ENCODE peak calls at places on chromosomes 2 and 18, in four cellular contexts. D, E, I and C are unnamed samples. For H3K9me3, the result is how much of the 10 kb centered on the place peaks cover.

GRCh38 chr18:79502785-79503184 is 107.1 kb downstream of the NFATC1 start:
- DNase-seq in D (no peak), E (no peak), I (no peak), C (no peak)

GRCh38 chr2:219810895-219811294 is 183.5 kb downstream of the SLC4A3 start:
- DNase-seq in D (no peak), E (no peak), I (no peak), C (no peak)

GRCh38 chr18:13276530-13277520 is 58.3 kb downstream of the LDLRAD4 start:
- DNase-seq in D (no peak), E (no peak), I (no peak), C (peak)

GRCh38 chr18:68861365-68861764 is 63.5 kb downstream of the CCDC102B start:
- DNase-seq in D (no peak), E (no peak), I (no peak), C (no peak)

GRCh38 chr2:204325468-204325867 is 219.8 kb upstream of the PARD3B start:
- DNase-seq in D (no peak), E (no peak), I (peak), C (peak)

GRCh38 chr2:143581134-143581533 is 451.9 kb downstream of the ARHGAP15 start:
- DNase-seq in D (no peak), E (no peak), I (no peak), C (no peak)

GRCh38 chr2:164386226-164386625 is 235.1 kb downstream of the GRB14 start:
- DNase-seq in D (no peak), E (no peak), I (no peak), C (no peak)

GRCh38 chr2:204670124-204670523 is 124.8 kb downstream of the PARD3B start:
- DNase-seq in D (no peak), E (no peak), I (peak), C (no peak)

GRCh38 chr2:184336688-184337087 is 261.6 kb upstream of the ZNF804A start:
- DNase-seq in D (no peak), E (no peak), I (no peak), C (no peak)

GRCh38 chr18:54154231-54154630 is 70.2 kb downstream of the MBD2 start:
- DNase-seq in D (no peak), E (no peak), I (no peak), C (no peak)

GRCh38 chr2:130864830-130865229 is 28.1 kb downstream of the ARHGEF4 start:
- DNase-seq in D (peak), E (peak), I (peak), C (no peak)

GRCh38 chr18:44047585-44047984 is 633.1 kb upstream of the SETBP1 start:
- DNase-seq in D (no peak), E (no peak), I (no peak), C (no peak)

GRCh38 chr18:8797206-8797605 is 91.8 kb downstream of the MTCL1 start:
- DNase-seq in D (no peak), E (no peak), I (peak), C (no peak)

GRCh38 chr2:218897394-218898108 is 16.9 kb downstream of the WNT10A start:
- DNase-seq in D (no peak), E (no peak), I (no peak), C (no peak)

GRCh38 chr2:27249077-27249890 is 13.6 kb downstream of the SLC30A3 start:
- DNase-seq in D (no peak), E (no peak), I (no peak), C (no peak)

GRCh38 chr2:43082111-43082877 is 144.1 kb downstream of the ZFP36L2 start:
- DNase-seq in D (peak), E (no peak), I (no peak), C (no peak)

GRCh38 chr2:69453475-69454129 is 16.4 kb upstream of the NFU1 start:
- DNase-seq in D (no peak), E (no peak), I (no peak), C (no peak)

GRCh38 chr18:23320709-23321236 is 132.3 kb upstream of the RIOK3 start:
- DNase-seq in D (no peak), E (no peak), I (no peak), C (no peak)

GRCh38 chr2:234310166-234310565 is 186.7 kb downstream of the ARL4C start:
- DNase-seq in D (no peak), E (no peak), I (no peak), C (no peak)

GRCh38 chr2:21561965-21562364 is 438.2 kb downstream of the TDRD15 start:
- DNase-seq in D (no peak), E (no peak), I (no peak), C (no peak)

GRCh38 chr2:241538838-241539615 is 19.5 kb upstream of the BOK start:
- DNase-seq in D (no peak), E (no peak), I (no peak), C (no peak)

GRCh38 chr2:147763861-147764260 is 81.0 kb upstream of the ACVR2A start:
- DNase-seq in D (no peak), E (no peak), I (no peak), C (no peak)

GRCh38 chr2:101740555-101740964 is 43.1 kb downstream of the MAP4K4 start:
- DNase-seq in D (no peak), E (no peak), I (no peak), C (no peak)

GRCh38 chr2:155368934-155369333 is 670.4 kb downstream of the KCNJ3 start:
- DNase-seq in D (no peak), E (no peak), I (peak), C (no peak)

GRCh38 chr18:36509646-36510197 is 212.2 kb downstream of the FHOD3 start:
- DNase-seq in D (no peak), E (no peak), I (no peak), C (no peak)

GRCh38 chr2:8563814-8564474 is 117.9 kb upstream of the ID2 start:
- DNase-seq in D (no peak), E (no peak), I (no peak), C (no peak)

GRCh38 chr2:129587426-129588064 is 391.9 kb upstream of the RAB6C start:
- DNase-seq in D (no peak), E (no peak), I (no peak), C (no peak)

GRCh38 chr2:215003001-215003400 is 135.4 kb downstream of the ABCA12 start:
- DNase-seq in D (no peak), E (no peak), I (no peak), C (no peak)

GRCh38 chr2:232652505-232652851 is 19.1 kb downstream of the EFHD1 start:
- DNase-seq in D (no peak), E (no peak), I (no peak), C (no peak)

GRCh38 chr2:167785606-167786005 is 461.8 kb downstream of the STK39 start:
- DNase-seq in D (no peak), E (no peak), I (no peak), C (no peak)

GRCh38 chr2:101396352-101396717 is 9.0 kb upstream of the CREG2 start:
- DNase-seq in D (no peak), E (no peak), I (peak), C (no peak)

GRCh38 chr2:9761547-9761946 is 81.7 kb upstream of the TAF1B start:
- DNase-seq in D (peak), E (no peak), I (no peak), C (no peak)

GRCh38 chr18:22731398-22731797 is 201.7 kb upstream of the RBBP8 start:
- DNase-seq in D (no peak), E (no peak), I (no peak), C (no peak)

GRCh38 chr2:105924932-105925331 is 180.2 kb downstream of the NCK2 start:
- DNase-seq in D (no peak), E (no peak), I (no peak), C (no peak)

GRCh38 chr2:163081754-163082153 is 243.2 kb upstream of the KCNH7 start:
- DNase-seq in D (no peak), E (no peak), I (no peak), C (no peak)

DNA sequence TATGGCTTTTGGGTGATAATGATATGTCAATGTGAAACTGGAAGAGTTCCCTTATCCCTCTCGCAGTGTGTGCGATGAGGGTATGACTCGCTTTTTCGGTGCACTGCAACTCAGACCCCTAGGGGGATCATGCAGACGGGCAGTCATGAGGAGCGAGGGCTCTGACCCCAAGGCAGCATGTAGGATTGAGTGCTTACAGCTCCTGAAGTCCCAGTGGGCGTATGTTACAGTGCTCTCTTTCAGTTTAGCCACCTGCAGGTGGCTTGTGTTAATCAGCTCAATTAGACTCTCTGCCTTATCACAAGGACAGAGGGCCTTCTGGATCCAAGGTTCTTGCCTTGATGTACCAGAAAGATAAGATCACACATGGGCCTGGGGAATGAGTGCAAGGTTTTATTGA is 1269.9 kb upstream of the GYPC start:
- DNase-seq in D (no peak), E (no peak), I (no peak), C (no peak)
- H3K9me3 ChIP-seq in D (under half), E (under half), I (under half), C (under half)

DNA sequence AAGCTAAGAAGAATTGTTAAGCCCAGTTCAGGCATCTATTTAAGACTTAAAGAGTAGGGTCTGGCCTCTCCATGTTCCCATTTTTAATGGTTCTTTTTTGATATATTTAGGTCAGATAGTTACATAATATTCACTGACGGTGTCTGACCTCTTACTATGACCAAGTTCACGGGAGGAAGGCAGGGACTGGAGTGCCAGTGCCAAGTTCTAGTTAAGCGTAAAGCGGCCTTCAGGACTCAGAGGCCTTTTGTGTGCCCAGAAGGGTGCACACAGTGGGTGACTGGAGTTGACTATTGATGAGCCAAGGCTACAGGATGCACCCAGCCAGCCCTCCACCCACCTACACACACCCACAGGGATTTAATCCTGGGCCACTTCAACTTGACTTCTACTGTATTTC is 290.9 kb downstream of the PIEZO2 start:
- DNase-seq in D (no peak), E (no peak), I (no peak), C (no peak)
- H3K9me3 ChIP-seq in D (under half), E (under half), I (under half), C (under half)

GRCh38 chr2:13682878-13683277 is 949.6 kb upstream of the LRATD1 start:
- DNase-seq in D (no peak), E (no peak), I (no peak), C (no peak)
- H3K9me3 ChIP-seq in D (under half), E (under half), I (under half), C (under half)

GRCh38 chr2:240499309-240500301 is 58.2 kb downstream of the ANKMY1 start:
- DNase-seq in D (peak), E (no peak), I (no peak), C (peak)

GRCh38 chr2:240498171-240498957 is 59.4 kb downstream of the ANKMY1 start:
- DNase-seq in D (no peak), E (no peak), I (no peak), C (peak)

GRCh38 chr2:240491483-240491882 is 56.0 kb downstream of the GPC1 start:
- DNase-seq in D (no peak), E (no peak), I (no peak), C (no peak)

GRCh38 chr2:240498958-240499260 is 58.9 kb downstream of the ANKMY1 start:
- DNase-seq in D (no peak), E (no peak), I (no peak), C (no peak)

DNA sequence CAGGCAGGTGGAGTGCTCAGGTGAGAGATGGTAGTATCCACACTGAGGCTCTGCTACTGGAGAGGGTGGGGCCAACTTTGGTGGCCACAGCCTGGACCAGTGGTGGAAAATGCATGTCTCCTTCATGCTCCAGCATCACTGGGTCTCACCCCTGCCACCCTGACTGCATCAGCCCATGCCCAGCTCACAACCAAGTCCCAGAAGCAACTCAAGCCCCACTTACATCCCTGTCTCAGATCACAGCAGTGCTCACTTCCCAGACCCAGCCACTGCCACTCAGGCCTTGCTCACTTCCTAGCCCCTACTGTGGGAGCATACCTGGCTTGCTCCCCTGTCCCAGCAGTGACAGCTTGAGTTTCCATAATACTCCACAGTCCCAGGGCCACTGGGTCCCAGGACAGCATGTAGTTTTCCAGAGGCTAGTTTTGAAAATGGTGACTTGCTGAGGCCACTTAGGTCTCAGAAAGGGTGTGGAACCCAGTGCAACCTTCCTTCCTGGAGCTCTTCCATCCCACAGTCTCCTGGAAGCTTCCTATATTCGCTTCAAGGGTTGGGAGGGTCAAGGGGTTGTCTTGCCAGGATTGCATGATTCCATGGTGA is 58.8 kb downstream of the GPC1 start:
- DNase-seq in D (no peak), E (no peak), I (no peak), C (no peak)
- H3K9me3 ChIP-seq in D (under half), E (under half), I (under half), C (under half)

GRCh38 chr2:213476641-213477040 is 192.4 kb downstream of the SPAG16 start:
- DNase-seq in D (no peak), E (no peak), I (no peak), C (no peak)
- H3K9me3 ChIP-seq in D (half or more), E (under half), I (under half), C (under half)